ENCODE peak calls at places on chromosomes 13 and 19, in six cellular contexts. K, O, R, X, A and Z are unnamed samples.

GRCh38 chr13:50589651-50590054 is 253.8 kb downstream of the DLEU7 start:
- ATAC-seq in K (peak; percentile 83), O (no peak), R (no peak), X (peak; percentile 36), A (peak; percentile 75), Z (no peak)

GRCh38 chr19:18396471-18397241 is 766 bp downstream of the LRRC25 start:
- ATAC-seq in K (no peak), O (no peak), R (no peak), X (no peak), A (no peak), Z (no peak)

GRCh38 chr13:80436571-80437169 is 95.7 kb upstream of the SPRY2 start:
- ATAC-seq in K (no peak), O (peak; percentile 49), R (no peak), X (no peak), A (peak; percentile 85), Z (peak; percentile 82)

GRCh38 chr19:7355151-7355845 is 6.6 kb downstream of the ARHGEF18 start:
- ATAC-seq in K (peak; percentile 36), O (no peak), R (no peak), X (no peak), A (peak; percentile 13), Z (peak; percentile 44)

GRCh38 chr13:42395066-42395821 is 123.3 kb downstream of the AKAP11 start:
- ATAC-seq in K (no peak), O (no peak), R (peak; percentile 52), X (no peak), A (no peak), Z (no peak)

GRCh38 chr13:92122454-92122853 is 724.0 kb downstream of the GPC5 start:
- ATAC-seq in K (no peak), O (no peak), R (no peak), X (no peak), A (no peak), Z (no peak)

GRCh38 chr13:113087923-113088690 is 17.5 kb upstream of the F7 start:
- ATAC-seq in K (no peak), O (no peak), R (no peak), X (no peak), A (no peak), Z (no peak)

GRCh38 chr19:7963566-7963965 is 20.1 kb upstream of the TIMM44 start:
- ATAC-seq in K (no peak), O (no peak), R (no peak), X (no peak), A (peak; percentile 13), Z (no peak)

GRCh38 chr19:18014197-18014596 is 6.2 kb downstream of the ARRDC2 start:
- ATAC-seq in K (no peak), O (no peak), R (peak; percentile 69), X (no peak), A (no peak), Z (no peak)